ENCODE peak calls at places on chromosome 21, in ten cellular contexts. C is kidney tubule cell; Z is activated CD4-positive, alpha-beta T cell treated with anti-CD3 and anti-CD28 coated beads for 24 hours; J is EH; M is glomerular endothelial cell; K is HuH-7; S is breast epithelium; G is activated T-cell treated with anti-CD3 and anti-CD28 coated beads, Interleukin-2, amount 50 U/mL, for 72 hours; I is bronchial epithelial cell; V is neural progenitor cell. B is an unnamed sample.

GRCh38 chr21:40471103-40471502 is 375.9 kb downstream of the DSCAM start:
- DNase-seq in C (no peak), Z (no peak), J (peak), M (no peak), K (no peak), S (no peak), G (no peak), I (peak), V (no peak), B (no peak)

GRCh38 chr21:43281661-43282357 is 113.0 kb downstream of the CRYAA start:
- DNase-seq in C (no peak), Z (no peak), J (no peak), M (no peak), K (no peak), S (no peak), G (no peak), I (no peak), V (no peak), B (no peak)

GRCh38 chr21:36749935-36750578 is 51.1 kb downstream of the SIM2 start:
- DNase-seq in C (peak), Z (no peak), J (peak), M (no peak), K (no peak), S (no peak), G (no peak), I (peak), V (peak), B (peak)

GRCh38 chr21:44938976-44939531 is 775 bp upstream of the SLX9 start:
- DNase-seq in C (no peak), Z (no peak), J (no peak), M (no peak), K (no peak), S (peak), G (no peak), I (no peak), V (no peak), B (no peak)

GRCh38 chr21:45539796-45540600 is 2.2 kb downstream of the SLC19A1 start:
- DNase-seq in C (no peak), Z (no peak), J (no peak), M (no peak), K (no peak), S (peak), G (no peak), I (no peak), V (no peak), B (no peak)

GRCh38 chr21:36263797-36264196 is 56.2 kb upstream of the MORC3 start:
- DNase-seq in C (no peak), Z (no peak), J (no peak), M (no peak), K (no peak), S (no peak), G (no peak), I (no peak), V (no peak), B (no peak)

GRCh38 chr21:46253610-46254124 is 25.1 kb upstream of the LSS start:
- DNase-seq in C (no peak), Z (peak), J (peak), M (no peak), K (no peak), S (no peak), G (peak), I (no peak), V (no peak), B (no peak)

GRCh38 chr21:28523367-28523766 is 469.3 kb downstream of the LTN1 start:
- DNase-seq in C (no peak), Z (no peak), J (no peak), M (no peak), K (no peak), S (no peak), G (no peak), I (no peak), V (no peak), B (no peak)

GRCh38 chr21:44427241-44428120 is 27.8 kb upstream of the LRRC3 start:
- DNase-seq in C (no peak), Z (no peak), J (no peak), M (no peak), K (no peak), S (peak), G (no peak), I (no peak), V (no peak), B (peak)

GRCh38 chr21:46229133-46229922 is 754 bp upstream of the LSS start:
- DNase-seq in C (no peak), Z (no peak), J (no peak), M (no peak), K (peak), S (no peak), G (no peak), I (no peak), V (no peak), B (peak)

GRCh38 chr21:45330075-45330781 is 42.5 kb upstream of the POFUT2 start:
- DNase-seq in C (peak), Z (no peak), J (peak), M (no peak), K (peak), S (no peak), G (no peak), I (peak), V (no peak), B (peak)

GRCh38 chr21:22763442-22763841 is 1765.2 kb downstream of the NCAM2 start:
- DNase-seq in C (no peak), Z (no peak), J (no peak), M (no peak), K (no peak), S (no peak), G (no peak), I (no peak), V (no peak), B (no peak)

GRCh38 chr21:31476551-31477120 is 132.6 kb upstream of the TIAM1 start:
- DNase-seq in C (no peak), Z (no peak), J (no peak), M (no peak), K (no peak), S (no peak), G (no peak), I (no peak), V (no peak), B (no peak)

GRCh38 chr21:34599534-34600101 is 15.3 kb downstream of the RCAN1 start:
- DNase-seq in C (no peak), Z (no peak), J (no peak), M (no peak), K (no peak), S (no peak), G (no peak), I (peak), V (no peak), B (no peak)

GRCh38 chr21:32978346-32979270 is 47.1 kb upstream of the OLIG2 start:
- DNase-seq in C (no peak), Z (no peak), J (no peak), M (no peak), K (no peak), S (no peak), G (no peak), I (no peak), V (peak), B (no peak)

GRCh38 chr21:33196956-33197374 is 32.8 kb upstream of the IFNAR2 start:
- DNase-seq in C (peak), Z (peak), J (peak), M (peak), K (peak), S (no peak), G (peak), I (peak), V (peak), B (peak)

GRCh38 chr21:17636711-17637110 is 24.0 kb upstream of the BTG3 start:
- DNase-seq in C (no peak), Z (no peak), J (no peak), M (no peak), K (no peak), S (no peak), G (no peak), I (no peak), V (no peak), B (no peak)

GRCh38 chr21:35048706-35049617 is at the start of gene RUNX1:
- DNase-seq in C (peak), Z (peak), J (peak), M (no peak), K (no peak), S (no peak), G (peak), I (peak), V (no peak), B (peak)

GRCh38 chr21:21029159-21029558 is 30.9 kb downstream of the NCAM2 start:
- DNase-seq in C (no peak), Z (no peak), J (no peak), M (no peak), K (no peak), S (no peak), G (no peak), I (no peak), V (no peak), B (no peak)

GRCh38 chr21:35004289-35004688 is 44.8 kb downstream of the RUNX1 start:
- DNase-seq in C (no peak), Z (no peak), J (no peak), M (no peak), K (no peak), S (no peak), G (no peak), I (no peak), V (no peak), B (no peak)

GRCh38 chr21:27804515-27804914 is 837.6 kb upstream of the ADAMTS5 start:
- DNase-seq in C (no peak), Z (no peak), J (peak), M (no peak), K (no peak), S (no peak), G (no peak), I (no peak), V (peak), B (no peak)

GRCh38 chr21:46618738-46619369 is 14.0 kb upstream of the S100B start:
- DNase-seq in C (no peak), Z (no peak), J (peak), M (no peak), K (no peak), S (no peak), G (no peak), I (no peak), V (no peak), B (peak)

GRCh38 chr21:42973309-42973990 is 912 bp upstream of the PKNOX1 start:
- DNase-seq in C (no peak), Z (no peak), J (no peak), M (no peak), K (no peak), S (no peak), G (no peak), I (no peak), V (no peak), B (no peak)

GRCh38 chr21:44957901-44958451 is 18.1 kb downstream of the SLX9 start:
- DNase-seq in C (no peak), Z (no peak), J (no peak), M (no peak), K (no peak), S (no peak), G (no peak), I (no peak), V (no peak), B (no peak)